ENCODE peak calls at places on chromosomes 16 and 17, in five cellular contexts. G, F, Q, J and I are unnamed samples.

GRCh38 chr17:79082311-79083190 is 7.9 kb downstream of the ENGASE start:
- DNase-seq in J (no peak), G (peak; percentile 76), F (no peak), Q (peak; percentile 49), I (peak; percentile 35)

GRCh38 chr16:23905027-23905426 is 69.2 kb downstream of the PRKCB start:
- DNase-seq in G (no peak), Q (no peak), J (peak; percentile 50), F (no peak), I (no peak)

GRCh38 chr16:54177052-54177856 is 109.3 kb downstream of the IRX3 start:
- DNase-seq in Q (no peak), G (no peak), F (no peak), J (no peak), I (no peak)

GRCh38 chr17:40177275-40177874 is at the start of gene RAPGEFL1:
- DNase-seq in Q (no peak), G (peak; percentile 86), J (peak; percentile 75), F (peak; percentile 71), I (peak; percentile 84)

GRCh38 chr17:151886-152859 is 14.8 kb downstream of the SCGB1C2 start:
- DNase-seq in F (no peak), J (no peak), G (no peak), Q (no peak), I (no peak)

GRCh38 chr17:52606098-52606497 is 447.6 kb upstream of the CA10 start:
- DNase-seq in G (no peak), Q (no peak), F (no peak), J (no peak), I (no peak)

GRCh38 chr17:72510454-72511016 is 389.7 kb downstream of the SOX9 start:
- DNase-seq in F (no peak), J (no peak), G (no peak), Q (peak; percentile 59), I (no peak)

GRCh38 chr17:8894673-8895578 is 27.5 kb upstream of the PIK3R6 start:
- DNase-seq in F (peak; percentile 55), G (no peak), Q (peak; percentile 67), J (no peak), I (peak; percentile 55)

GRCh38 chr17:42484304-42484703 is 25.6 kb downstream of the ATP6V0A1 start:
- DNase-seq in G (peak; percentile 32), J (no peak), Q (no peak), F (no peak), I (no peak)

GRCh38 chr16:86823895-86824671 is 245.7 kb downstream of the FOXL1 start:
- DNase-seq in G (no peak), F (peak; percentile 25), J (no peak), Q (peak; percentile 70), I (no peak)

GRCh38 chr16:16196099-16196498 is 27.2 kb downstream of the ABCC6 start:
- DNase-seq in Q (no peak), J (no peak), F (no peak), G (no peak), I (no peak)

GRCh38 chr17:67322039-67322787 is 44.2 kb downstream of the PSMD12 start:
- DNase-seq in G (no peak), F (no peak), J (no peak), Q (peak; percentile 37), I (no peak)

GRCh38 chr17:12097326-12097725 is 76.6 kb downstream of the MAP2K4 start:
- DNase-seq in Q (no peak), G (no peak), F (no peak), J (no peak), I (no peak)

GRCh38 chr16:66662445-66663194 is 33.9 kb downstream of the CMTM4 start:
- DNase-seq in Q (peak; percentile 53), F (no peak), G (no peak), J (no peak), I (peak; percentile 7)

GRCh38 chr16:85393674-85394510 is 219.2 kb upstream of the GSE1 start:
- DNase-seq in J (peak; percentile 75), G (peak; percentile 97), F (no peak), Q (peak; percentile 75), I (peak; percentile 78)

GRCh38 chr16:50550035-50550434 is 1.8 kb downstream of the NKD1 start:
- DNase-seq in Q (no peak), F (no peak), J (peak; percentile 38), G (no peak), I (no peak)

GRCh38 chr17:81196505-81197408 is 26.0 kb downstream of the CEP131 start:
- DNase-seq in F (no peak), Q (no peak), J (no peak), G (no peak), I (no peak)

GRCh38 chr16:11384184-11384955 is 39.1 kb downstream of the RMI2 start:
- DNase-seq in G (no peak), J (no peak), Q (no peak), F (no peak), I (no peak)

GRCh38 chr17:58219007-58219788 is at the start of gene MKS1:
- DNase-seq in Q (peak; percentile 96), J (peak; percentile 91), G (peak; percentile 96), F (peak; percentile 93), I (peak; percentile 97)
- TF ChIP-seq POLR2A in Q (peak; percentile 88), J (peak; percentile 14), G (peak; percentile 81), F (no peak), I (peak; percentile 91)

DNA sequence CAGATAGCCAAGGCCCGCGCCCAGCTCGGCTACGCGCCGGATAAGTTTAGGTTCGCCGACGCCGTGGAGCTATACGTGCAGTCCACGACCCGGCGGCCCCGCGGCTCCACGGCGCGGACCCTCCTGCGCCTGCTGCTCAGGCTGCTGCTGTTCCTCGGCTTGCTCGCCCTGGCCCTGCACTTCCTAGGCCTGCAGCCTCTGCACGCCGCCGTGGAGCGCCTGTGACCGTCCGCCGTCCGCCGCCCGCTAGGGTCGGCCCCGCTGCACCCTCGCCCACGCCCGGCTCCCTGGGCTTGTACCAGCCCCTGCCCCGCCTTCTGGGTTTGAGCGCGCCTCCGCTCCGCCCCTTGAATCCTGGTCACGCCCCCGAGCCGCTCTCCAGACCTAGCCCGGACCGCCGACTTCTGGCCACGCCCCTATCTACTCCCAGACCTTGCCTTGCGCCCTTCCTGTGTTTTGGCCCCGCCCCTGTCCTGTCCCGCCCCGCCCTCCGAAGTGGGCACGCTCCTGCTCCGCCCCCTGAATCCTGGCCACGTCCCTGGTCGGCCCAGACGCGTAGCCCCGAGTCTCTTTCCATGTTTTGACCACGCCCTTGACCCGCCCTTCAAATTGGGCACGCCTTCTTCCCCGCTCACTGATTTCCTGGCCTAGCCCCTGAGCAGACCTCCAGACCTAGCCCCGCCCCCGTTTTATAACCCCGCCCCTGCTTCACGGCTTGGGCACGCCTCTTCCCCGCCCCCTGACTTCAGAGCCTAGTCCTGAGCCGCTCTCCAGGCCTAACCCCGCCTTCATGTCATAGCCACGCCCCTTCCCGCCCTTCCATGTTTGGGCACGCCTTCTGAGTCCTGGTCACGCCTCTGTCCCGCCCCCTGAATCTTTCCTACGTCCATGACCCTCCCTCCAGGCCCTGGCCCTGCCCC is 15.6 kb upstream of the EEF2K start:
- DNase-seq in Q (peak; percentile 97), F (peak; percentile 100), J (peak; percentile 100), G (peak; percentile 81), I (peak; percentile 100)
- TF ChIP-seq POLR2A in Q (no peak), F (no peak), J (peak; percentile 82), G (no peak), I (no peak)

DNA sequence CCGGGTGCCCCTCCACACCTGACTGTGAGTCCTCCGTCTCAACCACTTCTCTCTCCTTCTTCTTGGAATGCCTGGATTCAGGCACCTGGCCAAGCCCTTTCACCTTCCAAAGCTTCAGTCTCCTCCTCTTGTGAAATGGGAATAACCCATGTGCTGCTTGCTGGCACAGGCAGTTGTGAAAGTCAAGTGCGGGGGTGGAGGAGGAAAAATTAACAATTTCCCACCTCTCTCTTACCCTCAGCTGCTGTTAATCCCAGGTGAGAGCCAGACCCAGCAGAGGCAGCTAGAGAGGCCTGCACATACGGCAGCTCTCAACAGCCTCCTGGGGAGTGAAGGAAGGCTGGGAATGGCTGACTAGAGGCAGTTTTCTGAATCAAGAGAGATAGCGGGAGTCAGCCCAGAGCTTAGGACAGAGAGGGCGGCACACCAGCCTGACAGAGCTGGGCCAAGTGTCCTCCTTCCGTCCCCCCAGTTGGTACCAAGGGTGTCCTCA is 77.9 kb upstream of the LGALS9 start:
- DNase-seq in F (no peak), G (no peak), Q (no peak), J (peak; percentile 52), I (no peak)
- TF ChIP-seq POLR2A in F (no peak), G (no peak), Q (no peak), J (no peak), I (no peak)

GRCh38 chr17:75300280-75300679 is 11.0 kb upstream of the SLC25A19 start:
- DNase-seq in F (no peak), Q (no peak), G (no peak), J (no peak), I (no peak)

GRCh38 chr17:75289832-75290337 is 652 bp upstream of the SLC25A19 start:
- DNase-seq in Q (peak; percentile 88), G (no peak), F (peak; percentile 55), J (peak; percentile 66), I (peak; percentile 80)

GRCh38 chr17:75301031-75301430 is 11.8 kb upstream of the SLC25A19 start:
- DNase-seq in J (no peak), F (no peak), Q (no peak), G (no peak), I (no peak)

GRCh38 chr17:75295220-75296158 is 6.3 kb upstream of the SLC25A19 start:
- DNase-seq in J (no peak), G (no peak), F (no peak), Q (peak; percentile 78), I (no peak)
- TF ChIP-seq POLR2A in J (no peak), G (peak; percentile 95), F (no peak), Q (no peak), I (no peak)